ENCODE peak calls at places on chromosomes 13 and 19, in ten cellular contexts. M, X, K, P, T, G, Q, R, A and O are unnamed samples.

GRCh38 chr13:76826527-76826926 is 59.7 kb downstream of the KCTD12 start:
- DNase-seq in A (no peak), K (no peak), M (no peak), T (no peak), Q (no peak), P (no peak), G (no peak), R (no peak), X (no peak), O (no peak)

GRCh38 chr13:99805361-99805760 is 166.2 kb downstream of the ZIC5 start:
- DNase-seq in A (no peak), X (no peak), R (no peak), K (no peak), P (no peak), T (no peak), Q (no peak), M (no peak), G (no peak), O (no peak)

GRCh38 chr19:42528354-42529247 is at the start of gene CEACAM1:
- DNase-seq in G (no peak), Q (peak), A (peak), M (no peak), P (peak), R (peak), K (peak), T (peak), X (peak), O (no peak)

GRCh38 chr13:22176968-22177545 is 506.2 kb downstream of the FGF9 start:
- DNase-seq in Q (no peak), X (no peak), P (no peak), G (no peak), A (no peak), K (no peak), M (no peak), R (no peak), T (no peak), O (no peak)

GRCh38 chr13:96284971-96285370 is 195.1 kb downstream of the HS6ST3 start:
- DNase-seq in T (no peak), G (no peak), M (no peak), P (no peak), Q (no peak), A (no peak), R (no peak), K (no peak), X (no peak), O (no peak)

GRCh38 chr19:8355631-8356402 is 8.1 kb upstream of the ANGPTL4 start:
- DNase-seq in R (no peak), X (no peak), T (peak), Q (no peak), K (peak), G (no peak), P (peak), A (no peak), M (peak), O (no peak)

GRCh38 chr13:102774210-102774560 is 599 bp upstream of the TEX30 start:
- DNase-seq in X (no peak), A (no peak), T (no peak), P (no peak), Q (no peak), G (no peak), M (no peak), K (peak), R (peak), O (no peak)

GRCh38 chr13:42075517-42075916 is 27.1 kb downstream of the DGKH start:
- DNase-seq in P (no peak), Q (no peak), K (no peak), A (no peak), M (no peak), X (no peak), G (no peak), T (no peak), R (no peak), O (no peak)

GRCh38 chr19:37304190-37304883 is 66.6 kb upstream of the ZNF527 start:
- DNase-seq in R (peak), G (no peak), M (no peak), Q (no peak), T (no peak), K (peak), X (no peak), P (no peak), A (no peak), O (no peak)

GRCh38 chr19:34224996-34225658 is 29.2 kb upstream of the GARRE1 start:
- DNase-seq in P (no peak), G (no peak), R (no peak), Q (no peak), A (no peak), X (no peak), T (no peak), K (no peak), M (no peak), O (no peak)

GRCh38 chr13:67632590-67632989 is 402.5 kb upstream of the PCDH9 start:
- DNase-seq in G (no peak), M (no peak), T (no peak), A (no peak), R (no peak), P (no peak), X (no peak), Q (no peak), K (no peak), O (no peak)

GRCh38 chr13:113238542-113238941 is 29.1 kb downstream of the CUL4A start:
- DNase-seq in T (no peak), R (no peak), K (no peak), G (no peak), X (no peak), P (no peak), A (no peak), Q (no peak), M (no peak), O (no peak)

GRCh38 chr13:113231306-113232207 is 22.1 kb downstream of the CUL4A start:
- DNase-seq in G (no peak), A (no peak), P (no peak), Q (no peak), X (no peak), R (no peak), K (no peak), T (no peak), M (no peak), O (no peak)

GRCh38 chr13:95100525-95101121 is 200.6 kb downstream of the ABCC4 start:
- DNase-seq in Q (no peak), M (no peak), P (peak), A (no peak), T (peak), X (no peak), K (no peak), G (no peak), R (no peak), O (peak)

GRCh38 chr19:3801412-3802096 is 15.4 kb upstream of the MATK start:
- DNase-seq in M (no peak), A (no peak), T (no peak), G (no peak), R (peak), X (peak), K (no peak), P (no peak), Q (no peak), O (no peak)

GRCh38 chr19:1512671-1513491 is at the start of gene ADAMTSL5:
- DNase-seq in M (no peak), T (peak), Q (peak), R (no peak), K (peak), A (peak), X (peak), P (peak), G (no peak), O (no peak)

GRCh38 chr13:61880576-61881283 is 465.1 kb upstream of the PCDH20 start:
- DNase-seq in R (no peak), G (no peak), M (no peak), X (peak), Q (peak), P (peak), T (peak), A (no peak), K (no peak), O (no peak)

GRCh38 chr13:96475103-96475502 is 385.2 kb downstream of the HS6ST3 start:
- DNase-seq in Q (no peak), M (no peak), K (no peak), T (no peak), X (no peak), P (no peak), A (no peak), G (no peak), R (no peak), O (no peak)

GRCh38 chr19:41447732-41448332 is 4.9 kb downstream of the ERICH4 start:
- DNase-seq in P (no peak), G (no peak), K (no peak), Q (no peak), M (no peak), A (no peak), T (no peak), X (no peak), R (no peak), O (no peak)

GRCh38 chr19:8332976-8333770 is 9.9 kb downstream of the KANK3 start:
- DNase-seq in P (no peak), T (no peak), Q (no peak), M (no peak), G (no peak), X (no peak), K (no peak), R (peak), A (no peak), O (no peak)

GRCh38 chr19:13060964-13061927 is 41.4 kb downstream of the LYL1 start:
- DNase-seq in R (peak), G (peak), T (peak), M (peak), P (peak), X (peak), A (peak), K (peak), Q (peak), O (peak)

GRCh38 chr19:43639507-43640423 is at the start of gene CADM4:
- DNase-seq in M (no peak), R (peak), T (no peak), K (peak), Q (peak), X (peak), A (peak), G (peak), P (no peak), O (no peak)

GRCh38 chr13:30429721-30430694 is 7.7 kb downstream of the UBE2L5 start:
- DNase-seq in P (peak), A (no peak), X (no peak), G (no peak), Q (no peak), T (no peak), K (peak), M (no peak), R (no peak), O (peak)

GRCh38 chr19:23991170-23991569 is 76.5 kb downstream of the ZNF726 start:
- DNase-seq in R (no peak), Q (no peak), M (no peak), A (no peak), P (no peak), T (peak), G (no peak), K (no peak), X (peak), O (no peak)

GRCh38 chr13:45132384-45133064 is 12.2 kb downstream of the GTF2F2 start:
- DNase-seq in X (no peak), A (no peak), K (no peak), G (no peak), P (no peak), R (no peak), T (no peak), M (no peak), Q (no peak), O (peak)

GRCh38 chr13:27264648-27265047 is 6.0 kb upstream of the RASL11A start:
- DNase-seq in R (no peak), K (no peak), M (no peak), X (no peak), P (no peak), G (no peak), A (no peak), T (no peak), Q (no peak), O (no peak)

GRCh38 chr13:28716511-28716910 is 2.3 kb downstream of the SLC46A3 start:
- DNase-seq in P (peak), M (no peak), R (no peak), G (peak), T (no peak), Q (no peak), K (peak), A (peak), X (no peak), O (no peak)

GRCh38 chr19:43560687-43561086 is 14.6 kb downstream of the XRCC1 start:
- DNase-seq in R (peak), X (no peak), G (no peak), M (no peak), A (no peak), P (peak), Q (no peak), K (no peak), T (peak), O (no peak)

GRCh38 chr19:7199613-7200533 is 94.3 kb downstream of the INSR start:
- DNase-seq in M (no peak), K (no peak), R (no peak), A (peak), P (peak), T (peak), G (no peak), X (peak), Q (no peak), O (no peak)

GRCh38 chr13:99442273-99442895 is 58.9 kb upstream of the TM9SF2 start:
- DNase-seq in K (no peak), P (no peak), T (peak), Q (no peak), A (no peak), M (peak), X (peak), G (no peak), R (no peak), O (no peak)

GRCh38 chr19:4337906-4338440 is 654 bp downstream of the STAP2 start:
- DNase-seq in X (peak), R (no peak), A (peak), P (no peak), G (peak), K (no peak), T (peak), Q (no peak), M (no peak), O (no peak)

GRCh38 chr19:55675661-55676354 is 782 bp downstream of the EPN1 start:
- DNase-seq in X (no peak), R (no peak), P (no peak), K (no peak), Q (no peak), G (no peak), A (no peak), M (no peak), T (no peak), O (no peak)

GRCh38 chr13:22077205-22077683 is 406.4 kb downstream of the FGF9 start:
- DNase-seq in Q (no peak), X (no peak), P (no peak), A (no peak), M (no peak), K (no peak), T (no peak), G (no peak), R (no peak), O (no peak)

GRCh38 chr13:27437126-27437525 is 12.7 kb downstream of the GTF3A start:
- DNase-seq in T (no peak), G (no peak), A (no peak), P (no peak), Q (no peak), M (no peak), K (no peak), X (no peak), R (no peak), O (no peak)

GRCh38 chr19:58450836-58451357 is 525 bp upstream of the ZNF324B start:
- DNase-seq in R (no peak), Q (no peak), K (no peak), P (peak), A (peak), X (no peak), G (no peak), T (no peak), M (peak), O (no peak)

GRCh38 chr19:33054623-33055022 is 10.1 kb downstream of the RHPN2 start:
- DNase-seq in T (no peak), A (peak), K (no peak), Q (no peak), M (no peak), X (peak), R (no peak), P (no peak), G (no peak), O (no peak)

GRCh38 chr19:31256601-31256990 is 92.6 kb downstream of the TSHZ3 start:
- DNase-seq in G (no peak), Q (no peak), T (no peak), R (no peak), M (no peak), P (no peak), A (no peak), K (no peak), X (no peak), O (no peak)
- TF ChIP-seq POLR2A in G (no peak), Q (no peak), T (no peak), R (no peak), M (no peak), P (no peak), A (no peak), K (no peak), X (no peak), O (no peak)

GRCh38 chr19:19320362-19321142 is at the start of the genes MAU2 and SUGP1:
- DNase-seq in A (peak), T (peak), M (peak), P (peak), K (peak), R (peak), G (peak), X (peak), Q (peak), O (peak)
- TF ChIP-seq POLR2A in A (peak), T (peak), M (peak), P (peak), K (peak), R (no peak), G (peak), X (no peak), Q (peak), O (peak)

GRCh38 chr19:46469541-46470185 is 1.7 kb downstream of the PNMA8A start:
- DNase-seq in R (no peak), T (no peak), X (no peak), P (no peak), A (no peak), G (no peak), K (no peak), Q (no peak), M (no peak), O (no peak)

GRCh38 chr19:46470376-46470775 is 987 bp downstream of the PNMA8A start:
- DNase-seq in A (no peak), R (no peak), X (no peak), T (no peak), M (no peak), G (no peak), P (no peak), K (no peak), Q (no peak), O (no peak)

GRCh38 chr19:46472592-46472991 is 1.2 kb upstream of the PNMA8A start:
- DNase-seq in K (no peak), Q (no peak), X (no peak), T (no peak), A (no peak), G (no peak), P (no peak), M (no peak), R (no peak), O (no peak)

GRCh38 chr19:46471778-46472543 is 598 bp upstream of the PNMA8A start:
- DNase-seq in P (no peak), X (no peak), M (no peak), R (no peak), G (no peak), Q (no peak), A (no peak), T (no peak), K (no peak), O (no peak)

DNA sequence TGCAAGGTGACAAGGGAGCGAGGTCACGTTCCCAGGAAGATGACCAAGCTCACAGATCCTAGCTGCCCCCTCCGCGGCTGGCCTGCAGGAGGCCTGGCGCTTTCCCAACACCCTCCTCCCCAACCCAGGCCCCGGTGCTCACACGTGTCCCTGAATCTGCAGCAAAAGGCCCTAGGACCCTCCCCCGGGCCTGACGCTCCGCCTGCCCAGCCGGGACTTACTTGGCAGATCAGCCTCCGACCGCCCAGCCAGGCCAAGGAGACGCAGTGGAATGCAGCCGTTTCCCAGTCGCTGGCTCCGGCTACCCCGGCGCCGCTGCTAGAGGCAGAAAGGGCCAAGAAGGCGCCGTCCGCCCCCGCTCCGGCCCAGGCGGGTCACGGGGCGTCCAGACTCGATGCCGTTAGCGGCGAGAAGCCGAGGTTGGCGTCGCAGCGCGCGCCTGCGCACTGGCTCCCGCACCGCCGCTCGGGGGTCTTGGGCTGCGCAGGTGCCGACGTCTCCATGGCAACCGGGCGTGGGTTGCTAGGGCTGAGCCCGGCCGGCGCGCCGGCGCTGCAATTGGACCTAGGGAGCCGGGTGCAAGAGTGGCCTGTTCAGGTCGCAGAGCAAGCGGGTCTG is at the start of gene PNMA8A:
- DNase-seq in G (peak), T (no peak), M (no peak), Q (no peak), R (peak), A (no peak), P (no peak), X (peak), K (peak), O (no peak)
- TF ChIP-seq POLR2A in G (peak), T (no peak), M (no peak), Q (no peak), R (no peak), A (no peak), P (no peak), X (no peak), K (no peak), O (no peak)

DNA sequence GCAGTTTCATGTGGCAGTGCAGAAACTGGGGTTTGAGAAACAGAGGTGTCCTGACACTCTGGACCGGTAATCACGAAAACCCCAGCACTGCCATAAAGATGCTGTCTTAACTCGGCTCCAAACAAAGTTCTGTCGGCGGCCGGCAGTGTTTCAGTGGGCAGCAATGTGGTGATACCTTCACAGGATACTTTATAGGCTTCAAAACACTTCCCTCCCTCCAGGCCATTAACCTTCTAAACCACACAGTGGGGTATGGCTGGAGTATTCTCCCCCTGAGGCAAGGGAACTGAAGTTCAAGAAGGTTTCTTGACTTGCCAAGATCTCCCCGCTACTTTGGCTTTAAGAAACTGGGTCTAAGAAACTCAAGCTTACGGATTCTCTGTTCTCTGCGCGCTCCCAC is 1.1 kb downstream of the RUBCNL start:
- DNase-seq in G (no peak), Q (no peak), X (no peak), T (no peak), M (no peak), A (no peak), R (no peak), K (no peak), P (no peak), O (no peak)
- TF ChIP-seq POLR2A in G (no peak), Q (no peak), X (no peak), T (no peak), M (no peak), A (no peak), R (no peak), K (no peak), P (no peak), O (no peak)

GRCh38 chr19:39427707-39428106 is 8.0 kb downstream of the RPS16 start:
- DNase-seq in G (no peak), Q (no peak), K (no peak), P (no peak), A (no peak), M (no peak), R (no peak), T (no peak), X (no peak), O (no peak)

GRCh38 chr19:39433480-39434079 is 2.2 kb downstream of the RPS16 start:
- DNase-seq in P (no peak), G (no peak), A (no peak), Q (no peak), X (no peak), T (no peak), M (no peak), R (peak), K (no peak), O (no peak)

GRCh38 chr19:39428309-39429112 is 7.2 kb downstream of the RPS16 start:
- DNase-seq in K (peak), G (peak), P (peak), Q (no peak), M (no peak), X (peak), A (no peak), T (peak), R (peak), O (no peak)

GRCh38 chr19:39432677-39433025 is 3.1 kb downstream of the RPS16 start:
- DNase-seq in Q (no peak), X (no peak), K (no peak), T (no peak), M (no peak), G (no peak), A (no peak), P (no peak), R (peak), O (no peak)

GRCh38 chr19:39430675-39431593 is 4.8 kb downstream of the RPS16 start:
- DNase-seq in X (no peak), G (no peak), T (peak), R (peak), A (no peak), P (peak), M (no peak), Q (no peak), K (no peak), O (no peak)
- TF ChIP-seq POLR2A in X (no peak), G (no peak), T (peak), R (no peak), A (no peak), P (peak), M (no peak), Q (peak), K (no peak), O (peak)

GRCh38 chr19:15640294-15640903 is at the start of gene CYP4F3:
- DNase-seq in R (peak), Q (no peak), P (peak), M (peak), G (peak), A (peak), K (no peak), T (peak), X (peak), O (no peak)
- TF ChIP-seq POLR2A in R (no peak), Q (no peak), P (no peak), M (no peak), G (no peak), A (no peak), K (no peak), T (no peak), X (no peak), O (no peak)